ENCODE peak calls at places on chromosomes 16 and 17, in seven cellular contexts. B, J, P, D, O, Z and C are unnamed samples.
A peak's percentile ranks its signal among the peaks of the same experiment; 100 is the strongest.

GRCh38 chr16:4231367-4231766 is 10.5 kb downstream of the SRL start:
- DNase-seq in B (no peak), J (no peak), P (no peak), D (no peak), O (no peak), Z (no peak), C (no peak)

GRCh38 chr16:1314399-1315068 is 5.1 kb downstream of the UBE2I start:
- DNase-seq in B (no peak), J (no peak), P (no peak), D (no peak), O (no peak), Z (no peak), C (no peak)

GRCh38 chr17:68790931-68791330 is 164.3 kb downstream of the ABCA8 start:
- DNase-seq in B (no peak), J (no peak), P (no peak), D (no peak), O (no peak), Z (no peak), C (no peak)

GRCh38 chr17:9370464-9370863 is 205.2 kb downstream of the STX8 start:
- DNase-seq in B (peak; percentile 21), J (no peak), P (no peak), D (no peak), O (peak; percentile 62), Z (peak; percentile 18), C (no peak)

GRCh38 chr16:68800257-68800875 is 43.0 kb upstream of the TANGO6 start:
- DNase-seq in B (peak; percentile 89), J (peak; percentile 82), P (peak; percentile 24), D (peak; percentile 66), O (peak; percentile 83), Z (peak; percentile 67), C (peak; percentile 81)

GRCh38 chr17:51056813-51057510 is 63.7 kb downstream of the SPAG9 start:
- DNase-seq in B (peak; percentile 83), J (no peak), P (no peak), D (no peak), O (peak; percentile 93), Z (peak; percentile 91), C (peak; percentile 94)

GRCh38 chr17:18960803-18961511 is 9.0 kb downstream of the SLC5A10 start:
- DNase-seq in B (peak; percentile 93), J (peak; percentile 78), P (peak; percentile 55), D (peak; percentile 91), O (peak; percentile 50), Z (peak; percentile 66), C (no peak)

GRCh38 chr17:17239832-17240231 is 2.9 kb upstream of the FLCN start:
- DNase-seq in B (no peak), J (no peak), P (no peak), D (no peak), O (no peak), Z (no peak), C (no peak)